ENCODE peak calls at places on chromosome 15, in five cellular contexts. K, J, B, W and Y are unnamed samples.

GRCh38 chr15:23436421-23436820 is 10.6 kb downstream of the GOLGA6L2 start:
- DNase-seq in K (no peak), J (no peak), W (no peak), B (no peak), Y (no peak)

GRCh38 chr15:82978438-82978837 is 7.6 kb upstream of the RAMAC start:
- DNase-seq in W (no peak), K (no peak), B (no peak), J (no peak), Y (no peak)

GRCh38 chr15:31516459-31516858 is 189.8 kb downstream of the KLF13 start:
- DNase-seq in J (no peak), B (no peak), W (no peak), K (no peak), Y (no peak)

GRCh38 chr15:83285284-83285978 is 967 bp upstream of the BNC1 start:
- DNase-seq in K (no peak), B (peak; percentile 42), J (no peak), W (peak; percentile 51), Y (no peak)

GRCh38 chr15:70089692-70089971 is 8.1 kb downstream of the TLE3 start:
- DNase-seq in J (no peak), B (no peak), W (no peak), K (peak; percentile 30), Y (no peak)

GRCh38 chr15:22933641-22934061 is 46.5 kb downstream of the CYFIP1 start:
- DNase-seq in B (no peak), W (no peak), J (peak; percentile 14), K (no peak), Y (no peak)

GRCh38 chr15:56528136-56528535 is 63.2 kb upstream of the MNS1 start:
- DNase-seq in W (no peak), B (no peak), J (no peak), K (no peak), Y (no peak)

GRCh38 chr15:70095387-70096214 is 2.1 kb downstream of the TLE3 start:
- DNase-seq in W (peak; percentile 79), K (peak; percentile 14), B (peak; percentile 74), J (no peak), Y (no peak)

GRCh38 chr15:71800835-71801745 is 9.3 kb upstream of the NR2E3 start:
- DNase-seq in K (peak; percentile 83), W (peak; percentile 77), B (no peak), J (peak; percentile 89), Y (peak; percentile 75)

GRCh38 chr15:72176743-72177142 is 20.8 kb downstream of the GRAMD2A start:
- DNase-seq in J (no peak), W (no peak), B (no peak), K (no peak), Y (no peak)

GRCh38 chr15:56893349-56893678 is 25.1 kb upstream of the TCF12 start:
- DNase-seq in K (no peak), J (no peak), W (no peak), B (no peak), Y (no peak)

GRCh38 chr15:65516997-65517865 is at the start of gene DPP8:
- DNase-seq in B (peak; percentile 96), K (peak; percentile 96), W (peak; percentile 97), J (peak; percentile 94), Y (peak; percentile 87)

GRCh38 chr15:38696120-38696727 is 131.6 kb upstream of the RASGRP1 start:
- DNase-seq in J (peak; percentile 63), K (peak; percentile 49), W (no peak), B (no peak), Y (no peak)

GRCh38 chr15:31503256-31503655 is 176.6 kb downstream of the KLF13 start:
- DNase-seq in B (peak; percentile 8), K (no peak), J (no peak), W (peak; percentile 24), Y (no peak)

GRCh38 chr15:60128000-60128376 is 123.9 kb downstream of the FOXB1 start:
- DNase-seq in K (no peak), B (no peak), J (peak; percentile 6), W (no peak), Y (no peak)

GRCh38 chr15:38600241-38600640 is 35.6 kb upstream of the RASGRP1 start:
- DNase-seq in W (no peak), B (no peak), K (no peak), J (no peak), Y (no peak)

GRCh38 chr15:47753591-47753990 is 36.3 kb downstream of the SEMA6D start:
- DNase-seq in J (no peak), K (no peak), W (no peak), B (no peak), Y (no peak)

GRCh38 chr15:77781131-77782051 is 148.7 kb upstream of the LINGO1 start:
- DNase-seq in K (no peak), J (no peak), B (no peak), W (no peak), Y (no peak)

GRCh38 chr15:41777421-41777973 is 3.2 kb downstream of the MAPKBP1 start:
- DNase-seq in W (no peak), K (no peak), J (peak; percentile 65), B (no peak), Y (no peak)

GRCh38 chr15:43776101-43776717 is 557 bp downstream of the ELL3 start:
- DNase-seq in K (no peak), J (no peak), B (peak; percentile 73), W (peak; percentile 84), Y (peak; percentile 14)

GRCh38 chr15:79978694-79979519 is 7.9 kb upstream of the BCL2A1 start:
- DNase-seq in J (peak; percentile 89), W (no peak), K (peak; percentile 29), B (no peak), Y (no peak)

GRCh38 chr15:49675051-49675450 is 54.2 kb downstream of the DTWD1 start:
- DNase-seq in J (peak; percentile 87), K (peak; percentile 60), W (no peak), B (no peak), Y (no peak)

GRCh38 chr15:96732704-96733103 is 402.2 kb downstream of the NR2F2 start:
- DNase-seq in W (no peak), J (no peak), B (no peak), K (no peak), Y (no peak)

GRCh38 chr15:39426552-39427532 is 154.0 kb upstream of the THBS1 start:
- DNase-seq in K (peak; percentile 52), J (peak; percentile 84), B (no peak), W (no peak), Y (no peak)

GRCh38 chr15:23857028-23857641 is 170.0 kb upstream of the NDN start:
- DNase-seq in K (peak; percentile 43), J (peak; percentile 22), W (peak; percentile 71), B (peak; percentile 57), Y (peak; percentile 56)

GRCh38 chr15:63858881-63859280 is 25.1 kb upstream of the HERC1 start:
- DNase-seq in J (peak; percentile 41), W (no peak), B (no peak), K (peak; percentile 6), Y (no peak)

GRCh38 chr15:78075490-78076230 is 1.9 kb downstream of the TBC1D2B start:
- DNase-seq in B (peak; percentile 59), K (peak; percentile 95), J (peak; percentile 95), W (no peak), Y (peak; percentile 32)

GRCh38 chr15:95362306-95362705 is 968.2 kb upstream of the NR2F2 start:
- DNase-seq in K (no peak), B (no peak), J (no peak), W (no peak), Y (no peak)

GRCh38 chr15:70974004-70974832 is 81.6 kb downstream of the LRRC49 start:
- DNase-seq in J (peak; percentile 83), K (peak; percentile 57), W (peak; percentile 42), B (no peak), Y (no peak)

GRCh38 chr15:49741721-49742120 is 120.9 kb downstream of the DTWD1 start:
- DNase-seq in J (no peak), W (no peak), K (no peak), B (no peak), Y (no peak)

GRCh38 chr15:38411902-38412301 is 42.0 kb upstream of the FAM98B start:
- DNase-seq in K (peak; percentile 6), J (no peak), B (no peak), W (no peak), Y (no peak)

GRCh38 chr15:27088584-27089232 is 117.7 kb downstream of the GABRG3 start:
- DNase-seq in W (no peak), K (no peak), B (no peak), J (no peak), Y (no peak)
- H2AK5ac ChIP-seq in W (no peak overlapping the region), K (no peak overlapping the region), B (no peak overlapping the region), J (no peak overlapping the region), Y (no peak overlapping the region)

DNA sequence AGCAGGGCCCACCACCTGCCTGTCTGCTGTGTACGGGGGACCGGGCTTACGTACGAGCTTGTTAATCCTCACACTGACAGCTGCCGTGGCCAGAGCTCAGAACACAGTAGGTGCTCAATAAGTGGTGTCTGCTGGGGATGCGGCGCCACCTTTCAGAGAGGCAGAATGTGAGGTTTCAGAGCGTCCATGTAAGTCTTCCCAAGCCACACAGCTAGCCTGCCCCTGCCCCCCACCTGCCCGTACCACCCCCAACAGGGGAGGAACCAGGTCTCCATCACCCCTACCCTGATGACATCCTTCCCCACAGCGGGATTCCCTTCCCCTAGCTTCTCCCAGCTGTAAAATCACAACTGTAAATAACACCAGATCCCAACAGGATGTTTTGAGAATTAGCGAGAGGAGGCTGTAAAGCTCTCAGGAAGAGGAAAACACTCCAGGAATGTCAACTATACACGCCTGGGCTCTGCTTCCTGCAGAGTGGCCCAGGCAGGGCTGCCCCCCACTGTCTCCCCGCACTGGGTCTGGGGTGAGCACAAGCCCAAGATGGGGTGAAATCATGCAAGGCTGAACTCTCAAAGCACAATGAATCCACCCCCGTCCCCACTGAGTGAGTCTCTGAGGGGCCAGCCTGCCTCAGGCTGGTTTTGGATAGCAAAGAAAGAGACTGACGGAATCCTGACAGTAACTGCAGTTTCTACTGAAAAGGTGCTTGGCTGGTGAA is 250.1 kb upstream of the LYSMD4 start:
- DNase-seq in B (peak; percentile 62), J (no peak), W (peak; percentile 62), K (peak; percentile 40), Y (no peak)
- H3K9ac ChIP-seq in B (no peak overlapping the region), J (no peak overlapping the region), W (no peak overlapping the region), K (no peak overlapping the region), Y (no peak overlapping the region)

DNA sequence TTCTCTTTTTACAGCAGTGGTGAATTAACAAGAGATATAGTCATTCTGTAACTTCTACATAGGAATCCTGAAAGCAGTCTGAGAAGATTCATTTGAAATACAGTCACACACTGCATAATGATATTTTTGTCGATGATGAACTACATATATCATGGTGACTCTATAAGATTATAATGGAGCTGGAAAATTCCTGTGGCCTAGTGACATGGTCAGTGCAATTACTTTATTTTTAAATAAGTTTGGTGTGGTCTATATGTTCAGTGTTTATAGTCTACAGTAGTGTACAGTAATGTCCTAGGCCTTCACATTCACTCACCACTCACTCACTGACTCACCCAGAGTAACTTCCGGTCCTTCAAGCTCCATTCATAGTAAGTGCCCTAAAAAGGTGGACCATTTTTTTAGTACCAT is 511.4 kb upstream of the MCTP2 start:
- DNase-seq in J (peak; percentile 55), W (no peak), K (no peak), B (no peak), Y (no peak)
- H3K23ac ChIP-seq in J (no peak overlapping the region), W (no peak overlapping the region), K (no peak overlapping the region), B (no peak overlapping the region), Y (no peak overlapping the region)

GRCh38 chr15:50872832-50873231 is 35.7 kb upstream of the AP4E1 start:
- DNase-seq in B (no peak), W (no peak), K (no peak), J (no peak), Y (no peak)

GRCh38 chr15:50873935-50874353 is 34.5 kb upstream of the AP4E1 start:
- DNase-seq in W (no peak), J (no peak), K (no peak), B (no peak), Y (no peak)

GRCh38 chr15:50879016-50879415 is 29.5 kb upstream of the AP4E1 start:
- DNase-seq in W (no peak), J (no peak), B (no peak), K (no peak), Y (no peak)

GRCh38 chr15:50876989-50877360 is 31.5 kb upstream of the AP4E1 start:
- DNase-seq in J (peak; percentile 93), B (peak; percentile 85), W (peak; percentile 93), K (peak; percentile 86), Y (peak; percentile 87)

GRCh38 chr15:50876260-50876988 is 32.1 kb upstream of the AP4E1 start:
- DNase-seq in W (no peak), K (no peak), B (no peak), J (no peak), Y (no peak)
- H2AK5ac ChIP-seq in W (no peak overlapping the region), K (peak overlapping the region; percentile 93), B (no peak overlapping the region), J (no peak overlapping the region), Y (no peak overlapping the region)